ENCODE peak calls at places on chromosomes 11 and 22, in five cellular contexts. I, Y, F, E and X are unnamed samples.

GRCh38 chr11:130908770-130909625 is 7.3 kb downstream of the SNX19 start:
- DNase-seq in F (no peak), I (no peak), Y (no peak), E (no peak), X (no peak)

GRCh38 chr22:36144886-36145541 is 15.5 kb downstream of the APOL3 start:
- DNase-seq in F (no peak), I (peak; percentile 50), Y (peak; percentile 77), E (peak; percentile 68), X (peak; percentile 22)

GRCh38 chr22:26570126-26570525 is 19.8 kb downstream of the TPST2 start:
- DNase-seq in I (no peak), F (no peak), E (no peak), Y (no peak), X (no peak)

GRCh38 chr22:46185263-46185662 is 34.9 kb downstream of the PPARA start:
- DNase-seq in Y (no peak), E (no peak), I (no peak), F (no peak), X (no peak)

GRCh38 chr22:37643225-37643847 is 3.9 kb downstream of the SH3BP1 start:
- DNase-seq in Y (peak; percentile 83), E (peak; percentile 89), I (peak; percentile 85), F (peak; percentile 89), X (peak; percentile 38)

GRCh38 chr11:123122341-123122740 is 60.4 kb upstream of the HSPA8 start:
- DNase-seq in I (no peak), Y (peak; percentile 45), E (no peak), F (no peak), X (peak; percentile 59)

GRCh38 chr11:31499576-31500178 is 9.7 kb downstream of the IMMP1L start:
- DNase-seq in Y (no peak), F (no peak), E (no peak), I (no peak), X (no peak)

GRCh38 chr11:35579557-35580396 is 38.5 kb upstream of the FJX1 start:
- DNase-seq in F (no peak), Y (no peak), I (no peak), E (no peak), X (no peak)

GRCh38 chr11:43545610-43546009 is 134.9 kb upstream of the HSD17B12 start:
- DNase-seq in I (no peak), E (no peak), F (no peak), Y (no peak), X (no peak)

GRCh38 chr11:134737563-134738510 is 325.8 kb upstream of the B3GAT1 start:
- DNase-seq in F (no peak), I (no peak), Y (no peak), E (no peak), X (no peak)

GRCh38 chr11:58061813-58062212 is 31.1 kb downstream of the OR6Q1 start:
- DNase-seq in E (no peak), F (no peak), Y (no peak), I (no peak), X (no peak)

GRCh38 chr11:8833568-8834275 is 77.3 kb upstream of the AKIP1 start:
- DNase-seq in F (no peak), Y (no peak), E (no peak), I (no peak), X (no peak)

GRCh38 chr11:128553662-128554392 is 33.5 kb downstream of the ETS1 start:
- DNase-seq in E (no peak), I (peak; percentile 58), Y (no peak), F (no peak), X (no peak)

GRCh38 chr11:87356428-87356827 is 318.7 kb downstream of the TMEM135 start:
- DNase-seq in F (no peak), E (no peak), Y (no peak), I (no peak), X (no peak)

GRCh38 chr22:38981005-38981658 is 1.0 kb upstream of the APOBEC3B start:
- DNase-seq in Y (peak; percentile 80), I (no peak), E (no peak), F (no peak), X (no peak)

GRCh38 chr11:125162743-125163142 is 1.8 kb upstream of the PKNOX2 start:
- DNase-seq in F (no peak), I (no peak), Y (no peak), E (no peak), X (no peak)

GRCh38 chr11:12017865-12018453 is 9.5 kb upstream of the DKK3 start:
- DNase-seq in I (peak; percentile 36), Y (no peak), F (no peak), E (no peak), X (no peak)

GRCh38 chr22:23403152-23403719 is 176.9 kb downstream of the IGLL1 start:
- DNase-seq in I (no peak), Y (no peak), F (no peak), E (no peak), X (no peak)

GRCh38 chr11:74033046-74033445 is 24.2 kb upstream of the UCP3 start:
- DNase-seq in E (no peak), F (no peak), I (no peak), Y (no peak), X (no peak)

GRCh38 chr11:27213232-27213660 is 149.8 kb downstream of the CCDC34 start:
- DNase-seq in E (no peak), I (no peak), Y (peak; percentile 15), F (no peak), X (no peak)

GRCh38 chr11:128469220-128469619 is 118.1 kb downstream of the ETS1 start:
- DNase-seq in Y (no peak), E (no peak), F (peak; percentile 81), I (no peak), X (no peak)

GRCh38 chr11:86934933-86935579 is 20.1 kb downstream of the FZD4 start:
- DNase-seq in Y (no peak), F (no peak), I (no peak), E (no peak), X (no peak)

GRCh38 chr11:11010624-11011127 is 152.8 kb upstream of the ZBED5 start:
- DNase-seq in I (peak; percentile 46), E (peak; percentile 20), F (no peak), Y (peak; percentile 14), X (no peak)

DNA sequence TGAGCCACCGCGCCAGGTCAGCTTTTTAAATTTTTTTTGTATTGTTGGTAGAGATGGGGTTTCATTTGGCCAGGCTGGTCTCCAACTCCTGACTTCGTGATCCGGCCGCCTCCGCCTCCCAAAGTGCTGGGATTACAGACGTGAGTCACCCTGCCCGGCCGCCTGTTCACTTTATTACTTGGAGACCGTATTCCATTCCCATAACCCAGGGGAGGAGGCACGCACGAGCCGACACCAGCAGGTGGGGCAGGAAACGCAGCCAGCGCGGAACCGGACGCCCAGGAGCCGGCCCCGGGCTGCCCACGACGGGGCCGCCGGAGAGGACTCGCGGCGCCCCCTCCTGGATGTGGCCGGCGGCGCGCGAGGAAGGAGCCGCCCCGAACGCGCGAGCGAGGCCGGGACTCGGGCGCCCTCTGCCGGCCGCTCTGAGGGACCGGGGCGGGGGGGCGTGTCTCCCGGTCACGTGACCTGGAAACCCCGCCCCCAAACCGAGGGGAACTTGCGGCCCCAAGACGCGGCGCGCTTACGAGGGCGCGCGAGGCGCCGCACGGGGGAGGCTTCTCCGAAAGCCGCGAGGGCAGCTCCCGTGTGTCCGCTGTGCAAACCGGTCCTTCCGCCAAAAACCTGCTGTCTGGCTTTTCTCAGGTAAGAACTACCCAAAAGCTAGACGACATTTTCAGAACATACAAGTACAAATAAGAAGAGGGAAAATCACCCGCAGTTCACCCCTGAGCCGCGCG is 11.6 kb upstream of the RNH1 start:
- DNase-seq in Y (peak; percentile 95), F (peak; percentile 77), E (peak; percentile 84), I (peak; percentile 86), X (peak; percentile 91)
- TF ChIP-seq POLR2A in Y (no peak), F (peak; percentile 58), E (peak; percentile 42), I (no peak), X (peak; percentile 60)

GRCh38 chr11:65618763-65619162 is 3.2 kb downstream of the PCNX3 start:
- DNase-seq in I (no peak), F (no peak), Y (no peak), E (no peak), X (no peak)

GRCh38 chr11:65621460-65621859 is 5.9 kb downstream of the PCNX3 start:
- DNase-seq in E (no peak), F (no peak), I (no peak), Y (no peak), X (no peak)

GRCh38 chr11:65620666-65621065 is 5.1 kb downstream of the PCNX3 start:
- DNase-seq in E (no peak), F (no peak), Y (no peak), I (no peak), X (no peak)

GRCh38 chr11:65617990-65618751 is 2.6 kb downstream of the PCNX3 start:
- DNase-seq in Y (no peak), I (no peak), F (no peak), E (no peak), X (no peak)

GRCh38 chr11:65619281-65619928 is 3.8 kb downstream of the PCNX3 start:
- DNase-seq in I (no peak), E (no peak), F (no peak), Y (no peak), X (no peak)
- H3K36me3 ChIP-seq in I (peaks cover 30% of the 10 kb centered on the region), E (no peaks in the 10 kb centered on the region), F (no peaks in the 10 kb centered on the region), Y (peaks cover 15% of the 10 kb centered on the region), X (no peaks in the 10 kb centered on the region)

DNA sequence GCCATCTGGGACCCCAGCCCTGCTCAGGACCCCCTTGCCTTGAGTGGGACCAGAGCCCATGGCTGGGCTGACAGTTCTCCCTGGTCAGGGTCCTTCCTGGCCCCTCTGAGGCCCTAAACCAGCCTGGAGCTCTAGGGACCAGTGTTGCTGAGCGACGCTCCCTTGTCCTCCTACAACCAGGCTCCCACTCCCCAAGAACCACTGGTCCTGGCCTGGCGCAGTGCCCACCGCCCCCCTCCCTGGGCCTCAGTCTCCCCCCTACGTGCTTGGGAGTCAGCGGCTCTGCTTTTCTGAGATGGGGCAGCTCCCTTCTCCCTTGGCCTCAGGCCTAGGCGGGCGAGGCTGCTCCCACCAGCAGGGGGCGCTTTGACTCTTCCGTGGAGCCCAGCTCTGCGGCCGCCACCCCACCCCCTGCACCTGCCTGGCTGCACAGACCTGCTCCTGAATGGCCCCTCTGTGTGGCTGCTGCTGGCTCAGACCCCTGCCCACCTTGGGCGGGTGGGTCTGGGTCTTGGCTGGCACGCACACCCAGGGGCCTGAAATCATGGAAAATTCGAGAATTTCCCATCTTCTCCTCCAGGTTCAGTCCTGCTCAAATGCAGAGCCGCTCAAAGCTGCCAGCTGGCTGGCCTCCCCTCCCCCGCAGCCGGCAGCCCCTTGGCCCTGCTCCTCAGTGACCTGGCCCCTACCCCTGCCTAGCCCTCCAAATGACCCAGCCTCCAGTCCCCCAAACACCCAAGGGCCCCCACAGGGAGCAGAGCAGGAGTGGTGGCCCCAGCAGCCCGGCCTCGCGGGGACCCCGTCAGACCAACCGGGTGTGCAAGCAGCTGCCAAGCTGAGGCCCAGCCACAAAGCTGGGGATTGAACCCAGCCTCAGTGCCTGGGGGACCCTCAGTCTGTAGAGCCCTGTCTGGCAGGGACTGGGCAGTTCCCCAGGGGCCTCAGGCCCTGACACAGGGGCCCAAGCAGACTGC is 9.1 kb downstream of the PRR33 start:
- DNase-seq in Y (peak; percentile 84), E (peak; percentile 85), F (peak; percentile 72), I (peak; percentile 87), X (peak; percentile 59)
- TF ChIP-seq POLR2A in Y (no peak), E (no peak), F (no peak), I (no peak), X (no peak)

DNA sequence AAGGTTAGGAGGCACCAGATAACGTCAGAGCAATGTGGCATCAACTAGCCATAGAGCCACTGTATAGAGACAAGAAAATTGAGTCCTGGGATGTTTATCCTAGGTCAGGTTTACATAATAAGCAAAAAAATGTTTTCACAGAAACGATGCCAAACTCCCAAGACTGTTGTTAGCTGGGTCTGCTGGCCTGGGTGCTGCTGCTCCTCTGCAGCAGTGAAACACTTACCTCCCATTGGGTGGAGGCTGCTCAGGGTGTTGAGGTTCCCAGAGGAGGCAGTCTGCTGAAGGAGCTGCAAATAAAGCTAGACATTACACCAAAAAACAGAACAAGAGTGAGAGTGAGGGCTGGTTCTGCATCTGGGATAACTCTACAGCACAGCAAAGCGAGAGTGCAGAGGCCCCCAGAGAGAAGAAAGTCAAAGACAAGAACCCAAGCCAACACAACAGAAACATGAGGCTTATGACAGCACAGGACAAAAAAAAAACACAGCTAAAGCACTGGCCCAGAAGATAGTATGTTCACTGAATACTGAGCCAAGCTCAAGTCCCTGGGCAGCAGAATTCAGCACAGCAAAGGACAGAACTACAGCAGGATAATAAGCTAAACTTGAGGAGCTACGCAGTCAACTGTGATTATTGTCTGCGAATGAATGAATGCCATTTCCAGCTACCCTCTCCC is 29.9 kb upstream of the RAPSN start:
- DNase-seq in F (no peak), Y (no peak), I (no peak), E (no peak), X (no peak)
- H3K36me3 ChIP-seq in F (no peaks in the 10 kb centered on the region), Y (peaks cover 49% of the 10 kb centered on the region), I (peaks cover 72% of the 10 kb centered on the region), E (no peaks in the 10 kb centered on the region), X (peaks cover 90% of the 10 kb centered on the region)